ENCODE peak calls at places on chromosomes 2 and 18, in six cellular contexts. Q, J, U, H, L and D are unnamed samples.

GRCh38 chr2:52097076-52097475 is 1065.1 kb upstream of the NRXN1 start:
- DNase-seq in Q (no peak), J (no peak), U (no peak), H (no peak), L (no peak), D (no peak)

GRCh38 chr2:69180974-69181373 is 168.0 kb downstream of the ANTXR1 start:
- DNase-seq in Q (peak), J (no peak), U (no peak), H (no peak), L (no peak), D (no peak)

GRCh38 chr2:165163771-165164170 is 40.1 kb downstream of the SCN3A start:
- DNase-seq in Q (no peak), J (no peak), U (no peak), H (no peak), L (no peak), D (no peak)

GRCh38 chr2:126932966-126933555 is 34.4 kb downstream of the TEX51 start:
- DNase-seq in Q (no peak), J (no peak), U (no peak), H (peak), L (no peak), D (no peak)

GRCh38 chr2:10436711-10437110 is 11.4 kb downstream of the ODC1 start:
- DNase-seq in Q (no peak), J (no peak), U (no peak), H (no peak), L (no peak), D (no peak)

GRCh38 chr2:12931211-12931844 is 214.6 kb downstream of the TRIB2 start:
- DNase-seq in Q (peak), J (peak), U (peak), H (no peak), L (no peak), D (peak)

GRCh38 chr2:222842517-222843174 is 18.2 kb upstream of the ACSL3 start:
- DNase-seq in Q (peak), J (no peak), U (no peak), H (no peak), L (no peak), D (peak)

GRCh38 chr2:46564811-46565241 is 85.5 kb downstream of the TMEM247 start:
- DNase-seq in Q (no peak), J (peak), U (no peak), H (no peak), L (no peak), D (no peak)

GRCh38 chr2:108613261-108614042 is 79.2 kb downstream of the LIMS1 start:
- DNase-seq in Q (no peak), J (peak), U (no peak), H (no peak), L (no peak), D (no peak)

GRCh38 chr2:120231564-120231973 is 8.4 kb upstream of the TMEM185B start:
- DNase-seq in Q (no peak), J (no peak), U (no peak), H (no peak), L (no peak), D (no peak)

GRCh38 chr2:55718165-55719008 is 24.7 kb upstream of the PNPT1 start:
- DNase-seq in Q (peak), J (peak), U (peak), H (peak), L (peak), D (peak)

GRCh38 chr18:59985289-59985688 is 85.5 kb downstream of the PMAIP1 start:
- DNase-seq in Q (no peak), J (no peak), U (no peak), H (no peak), L (no peak), D (no peak)

GRCh38 chr2:113173563-113174368 is at the start of gene PSD4:
- DNase-seq in Q (no peak), J (peak), U (no peak), H (no peak), L (peak), D (no peak)

GRCh38 chr2:143955416-143956075 is 564.4 kb downstream of the ZEB2 start:
- DNase-seq in Q (no peak), J (no peak), U (no peak), H (no peak), L (no peak), D (no peak)

GRCh38 chr2:239299218-239299939 is 101.4 kb downstream of the HDAC4 start:
- DNase-seq in Q (peak), J (no peak), U (no peak), H (no peak), L (no peak), D (no peak)

GRCh38 chr2:62573137-62573731 is 67.2 kb upstream of the TMEM17 start:
- DNase-seq in Q (no peak), J (no peak), U (no peak), H (no peak), L (no peak), D (no peak)

GRCh38 chr2:60549250-60550150 is 4.0 kb downstream of the BCL11A start:
- DNase-seq in Q (no peak), J (no peak), U (no peak), H (peak), L (no peak), D (peak)

GRCh38 chr18:48776641-48777025 is 174.1 kb downstream of the SMAD7 start:
- DNase-seq in Q (no peak), J (no peak), U (no peak), H (no peak), L (no peak), D (no peak)

GRCh38 chr2:194907569-194907968 is 749.5 kb upstream of the SLC39A10 start:
- DNase-seq in Q (no peak), J (no peak), U (no peak), H (no peak), L (no peak), D (no peak)
- TF ChIP-seq POLR2AphosphoS5 in Q (no peak), J (no peak), U (no peak), H (no peak), L (no peak), D (no peak)

DNA sequence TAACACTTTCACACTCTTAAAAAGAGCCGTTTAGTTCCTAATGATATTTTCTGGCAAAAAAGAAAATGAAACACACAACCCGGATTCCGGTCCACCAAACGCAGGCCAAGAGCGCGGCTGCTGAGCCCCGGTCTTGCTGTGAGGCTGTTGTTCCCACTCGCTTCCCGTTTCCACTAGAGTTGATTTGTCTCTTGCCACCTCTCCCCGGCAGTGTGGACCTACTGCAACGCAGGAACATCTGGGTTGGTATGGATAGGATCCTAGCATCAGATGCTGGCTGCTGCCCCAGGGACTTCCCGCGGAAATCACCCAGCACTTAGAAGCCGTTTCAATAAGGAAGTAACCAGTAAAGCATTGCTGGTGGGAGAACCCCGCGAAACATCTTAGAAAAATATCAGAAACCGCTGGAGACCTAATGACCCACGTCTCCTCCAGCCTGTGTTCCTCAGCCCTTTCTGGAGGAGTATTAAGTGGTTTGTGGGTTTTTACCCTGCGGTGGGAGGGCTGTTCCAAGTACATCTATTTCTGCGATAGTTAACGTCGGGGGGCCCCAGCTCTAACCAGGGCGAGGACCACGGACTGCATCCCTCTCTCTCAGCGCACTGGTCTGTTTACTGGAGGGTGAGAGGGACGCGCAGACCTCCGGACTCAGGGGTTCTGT is 928 bp downstream of the DOCK10 start:
- DNase-seq in Q (no peak), J (no peak), U (no peak), H (peak), L (peak), D (peak)
- TF ChIP-seq POLR2A in Q (no peak), J (no peak), U (no peak), H (no peak), L (peak), D (no peak)

DNA sequence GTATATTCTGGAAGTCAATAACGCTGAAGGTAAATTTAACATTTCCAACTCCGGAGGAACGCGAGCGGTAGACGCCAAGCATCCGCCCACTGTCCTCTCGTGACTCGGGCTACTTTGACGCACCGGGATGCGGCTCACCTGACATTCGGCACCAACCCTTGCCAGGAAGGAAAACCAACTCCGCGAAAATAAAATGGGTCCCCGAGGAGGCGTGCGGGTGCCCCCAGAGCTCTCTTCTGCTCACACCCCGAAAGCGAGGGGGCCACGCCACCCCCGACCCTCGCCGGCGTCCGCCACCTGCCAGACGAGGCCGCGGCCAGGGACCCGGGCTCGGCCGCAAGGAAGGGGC is 661 bp downstream of the ITSN2 start:
- DNase-seq in Q (no peak), J (peak), U (no peak), H (no peak), L (no peak), D (no peak)
- TF ChIP-seq EZH2 in Q (no peak), J (no peak), U (no peak), H (no peak), L (no peak), D (no peak)

GRCh38 chr18:74617486-74617885 is 19.8 kb downstream of the ZNF407 start:
- DNase-seq in Q (no peak), J (no peak), U (no peak), H (no peak), L (no peak), D (peak)
- TF ChIP-seq POLR2AphosphoS5 in Q (no peak), J (no peak), U (no peak), H (no peak), L (no peak), D (no peak)